ENCODE peak calls at places on chromosome 17, in ten cellular contexts. One of them, this sample, is unnamed.

GRCh38 chr17:73586153-73586906 is 57.9 kb downstream of the SDK2 start:
- DNase-seq in gastrocnemius medialis: no peak
- DNase-seq in activated CD4-positive, alpha-beta T cell treated with anti-CD3 and anti-CD28 coated beads, Interleukin-2, amount 50 U/mL, for 1 hour: no peak
- DNase-seq in NCI-H1105: no peak
- DNase-seq in SHP77: no peak
- DNase-seq in AG04449: no peak
- DNase-seq in NCI-H345: peak
- DNase-seq in left ventricle myocardium inferior: no peak
- DNase-seq in hepatic stellate cell: no peak
- DNase-seq in lung: no peak
- DNase-seq in this sample: no peak

GRCh38 chr17:76252040-76252954 is 12.0 kb upstream of the RNF157 start:
- DNase-seq in SHP77: no peak
- DNase-seq in gastrocnemius medialis: peak
- DNase-seq in lung: no peak
- DNase-seq in AG04449: no peak
- DNase-seq in NCI-H1105: no peak
- DNase-seq in left ventricle myocardium inferior: no peak
- DNase-seq in hepatic stellate cell: no peak
- DNase-seq in activated CD4-positive, alpha-beta T cell treated with anti-CD3 and anti-CD28 coated beads, Interleukin-2, amount 50 U/mL, for 1 hour: no peak
- DNase-seq in NCI-H345: no peak
- DNase-seq in this sample: no peak

GRCh38 chr17:76179496-76180467 is 38.7 kb upstream of the FOXJ1 start:
- DNase-seq in lung: no peak
- DNase-seq in activated CD4-positive, alpha-beta T cell treated with anti-CD3 and anti-CD28 coated beads, Interleukin-2, amount 50 U/mL, for 1 hour: no peak
- DNase-seq in gastrocnemius medialis: no peak
- DNase-seq in AG04449: no peak
- DNase-seq in NCI-H1105: no peak
- DNase-seq in left ventricle myocardium inferior: no peak
- DNase-seq in NCI-H345: no peak
- DNase-seq in hepatic stellate cell: no peak
- DNase-seq in SHP77: no peak
- DNase-seq in this sample: no peak

GRCh38 chr17:691423-691822 is 23.2 kb downstream of the VPS53 start:
- DNase-seq in NCI-H1105: no peak
- DNase-seq in activated CD4-positive, alpha-beta T cell treated with anti-CD3 and anti-CD28 coated beads, Interleukin-2, amount 50 U/mL, for 1 hour: no peak
- DNase-seq in SHP77: no peak
- DNase-seq in NCI-H345: no peak
- DNase-seq in hepatic stellate cell: peak
- DNase-seq in AG04449: peak
- DNase-seq in left ventricle myocardium inferior: no peak
- DNase-seq in lung: no peak
- DNase-seq in gastrocnemius medialis: no peak
- DNase-seq in this sample: no peak

GRCh38 chr17:82236142-82236971 is 7.5 kb downstream of the SLC16A3 start:
- DNase-seq in lung: no peak
- DNase-seq in NCI-H345: peak
- DNase-seq in NCI-H1105: peak
- DNase-seq in hepatic stellate cell: peak
- DNase-seq in gastrocnemius medialis: peak
- DNase-seq in left ventricle myocardium inferior: peak
- DNase-seq in activated CD4-positive, alpha-beta T cell treated with anti-CD3 and anti-CD28 coated beads, Interleukin-2, amount 50 U/mL, for 1 hour: peak
- DNase-seq in SHP77: peak
- DNase-seq in AG04449: no peak
- DNase-seq in this sample: peak

GRCh38 chr17:79844869-79845600 is 5.8 kb upstream of the CBX4 start:
- DNase-seq in activated CD4-positive, alpha-beta T cell treated with anti-CD3 and anti-CD28 coated beads, Interleukin-2, amount 50 U/mL, for 1 hour: peak
- DNase-seq in AG04449: no peak
- DNase-seq in left ventricle myocardium inferior: peak
- DNase-seq in NCI-H1105: no peak
- DNase-seq in SHP77: peak
- DNase-seq in gastrocnemius medialis: no peak
- DNase-seq in hepatic stellate cell: peak
- DNase-seq in NCI-H345: peak
- DNase-seq in lung: no peak
- DNase-seq in this sample: no peak

GRCh38 chr17:50397111-50397918 is at the start of gene LRRC59:
- DNase-seq in AG04449: no peak
- DNase-seq in left ventricle myocardium inferior: peak
- DNase-seq in activated CD4-positive, alpha-beta T cell treated with anti-CD3 and anti-CD28 coated beads, Interleukin-2, amount 50 U/mL, for 1 hour: peak
- DNase-seq in SHP77: peak
- DNase-seq in lung: peak
- DNase-seq in hepatic stellate cell: peak
- DNase-seq in NCI-H1105: peak
- DNase-seq in NCI-H345: peak
- DNase-seq in gastrocnemius medialis: peak
- DNase-seq in this sample: peak

GRCh38 chr17:79478051-79478461 is 132.8 kb downstream of the RBFOX3 start:
- DNase-seq in activated CD4-positive, alpha-beta T cell treated with anti-CD3 and anti-CD28 coated beads, Interleukin-2, amount 50 U/mL, for 1 hour: no peak
- DNase-seq in hepatic stellate cell: no peak
- DNase-seq in NCI-H1105: no peak
- DNase-seq in lung: no peak
- DNase-seq in NCI-H345: peak
- DNase-seq in left ventricle myocardium inferior: no peak
- DNase-seq in gastrocnemius medialis: no peak
- DNase-seq in SHP77: no peak
- DNase-seq in AG04449: no peak
- DNase-seq in this sample: no peak

GRCh38 chr17:68955181-68955841 is at the start of gene ABCA8:
- DNase-seq in gastrocnemius medialis: no peak
- DNase-seq in NCI-H1105: no peak
- DNase-seq in activated CD4-positive, alpha-beta T cell treated with anti-CD3 and anti-CD28 coated beads, Interleukin-2, amount 50 U/mL, for 1 hour: no peak
- DNase-seq in lung: no peak
- DNase-seq in hepatic stellate cell: no peak
- DNase-seq in SHP77: no peak
- DNase-seq in AG04449: no peak
- DNase-seq in NCI-H345: no peak
- DNase-seq in left ventricle myocardium inferior: no peak
- DNase-seq in this sample: no peak

GRCh38 chr17:61442878-61443474 is 9.2 kb upstream of the TBX4 start:
- DNase-seq in SHP77: no peak
- DNase-seq in activated CD4-positive, alpha-beta T cell treated with anti-CD3 and anti-CD28 coated beads, Interleukin-2, amount 50 U/mL, for 1 hour: no peak
- DNase-seq in NCI-H1105: no peak
- DNase-seq in NCI-H345: no peak
- DNase-seq in left ventricle myocardium inferior: no peak
- DNase-seq in gastrocnemius medialis: no peak
- DNase-seq in lung: no peak
- DNase-seq in AG04449: no peak
- DNase-seq in hepatic stellate cell: no peak
- DNase-seq in this sample: no peak

GRCh38 chr17:65198653-65199382 is 61.6 kb downstream of the RGS9 start:
- DNase-seq in NCI-H345: peak
- DNase-seq in hepatic stellate cell: peak
- DNase-seq in lung: no peak
- DNase-seq in activated CD4-positive, alpha-beta T cell treated with anti-CD3 and anti-CD28 coated beads, Interleukin-2, amount 50 U/mL, for 1 hour: no peak
- DNase-seq in gastrocnemius medialis: no peak
- DNase-seq in left ventricle myocardium inferior: no peak
- DNase-seq in AG04449: no peak
- DNase-seq in NCI-H1105: peak
- DNase-seq in SHP77: no peak
- DNase-seq in this sample: peak

GRCh38 chr17:78834571-78834970 is 6.0 kb downstream of the USP36 start:
- DNase-seq in SHP77: no peak
- DNase-seq in left ventricle myocardium inferior: no peak
- DNase-seq in AG04449: no peak
- DNase-seq in hepatic stellate cell: no peak
- DNase-seq in NCI-H345: no peak
- DNase-seq in NCI-H1105: no peak
- DNase-seq in lung: no peak
- DNase-seq in activated CD4-positive, alpha-beta T cell treated with anti-CD3 and anti-CD28 coated beads, Interleukin-2, amount 50 U/mL, for 1 hour: no peak
- DNase-seq in gastrocnemius medialis: no peak
- DNase-seq in this sample: no peak

GRCh38 chr17:34736611-34737010 is 157.2 kb downstream of the TMEM132E start:
- DNase-seq in lung: no peak
- DNase-seq in NCI-H345: no peak
- DNase-seq in NCI-H1105: no peak
- DNase-seq in left ventricle myocardium inferior: no peak
- DNase-seq in AG04449: no peak
- DNase-seq in SHP77: no peak
- DNase-seq in gastrocnemius medialis: no peak
- DNase-seq in activated CD4-positive, alpha-beta T cell treated with anti-CD3 and anti-CD28 coated beads, Interleukin-2, amount 50 U/mL, for 1 hour: no peak
- DNase-seq in hepatic stellate cell: no peak
- DNase-seq in this sample: no peak

GRCh38 chr17:35726609-35727460 is 4.6 kb upstream of the RASL10B start:
- DNase-seq in AG04449: peak
- DNase-seq in NCI-H1105: no peak
- DNase-seq in gastrocnemius medialis: no peak
- DNase-seq in hepatic stellate cell: peak
- DNase-seq in activated CD4-positive, alpha-beta T cell treated with anti-CD3 and anti-CD28 coated beads, Interleukin-2, amount 50 U/mL, for 1 hour: no peak
- DNase-seq in left ventricle myocardium inferior: peak
- DNase-seq in SHP77: no peak
- DNase-seq in NCI-H345: peak
- DNase-seq in lung: no peak
- DNase-seq in this sample: no peak

GRCh38 chr17:58611331-58611730 is 80.5 kb downstream of the TEX14 start:
- DNase-seq in activated CD4-positive, alpha-beta T cell treated with anti-CD3 and anti-CD28 coated beads, Interleukin-2, amount 50 U/mL, for 1 hour: no peak
- DNase-seq in AG04449: no peak
- DNase-seq in SHP77: no peak
- DNase-seq in NCI-H1105: no peak
- DNase-seq in left ventricle myocardium inferior: no peak
- DNase-seq in hepatic stellate cell: no peak
- DNase-seq in lung: no peak
- DNase-seq in gastrocnemius medialis: no peak
- DNase-seq in NCI-H345: no peak
- DNase-seq in this sample: no peak